ENCODE peak calls at places on chromosomes 6 and 20, in four cellular contexts. Q is K562, W is suprapubic skin, D is sigmoid colon. G is an unnamed sample. For H3K27me3, the result is how much of the 10 kb centered on the place peaks cover.

GRCh38 chr6:10363911-10364310 is 51.0 kb downstream of the TFAP2A start:
- DNase-seq in D (no peak), W (no peak), Q (no peak), G (no peak)

GRCh38 chr20:41118632-41119031 is 18.7 kb upstream of the PLCG1 start:
- DNase-seq in W (no peak), D (no peak), Q (no peak), G (no peak)

GRCh38 chr6:70738028-70738427 is 70.3 kb downstream of the SMAP1 start:
- DNase-seq in W (no peak), D (no peak), Q (no peak), G (no peak)

GRCh38 chr20:20933559-20933958 is 172.6 kb downstream of the LINC00237 start:
- DNase-seq in Q (no peak), D (no peak), W (no peak), G (no peak)

GRCh38 chr20:2507875-2508630 is 662 bp downstream of the ZNF343 start:
- DNase-seq in Q (peak), W (peak), D (peak), G (peak)

GRCh38 chr6:159691963-159692287 is 1.1 kb downstream of the SOD2 start:
- DNase-seq in W (no peak), Q (peak), D (no peak), G (no peak)

GRCh38 chr6:82413868-82414267 is 50.3 kb downstream of the TPBG start:
- DNase-seq in D (no peak), W (no peak), Q (no peak), G (no peak)

GRCh38 chr20:38804682-38805501 is 605 bp upstream of the PPP1R16B start:
- DNase-seq in D (no peak), Q (peak), W (no peak), G (peak)

GRCh38 chr20:6184086-6184485 is 61.3 kb upstream of the FERMT1 start:
- DNase-seq in W (no peak), Q (no peak), D (no peak), G (no peak)

GRCh38 chr20:57627972-57628650 is 7.9 kb upstream of the ZBP1 start:
- DNase-seq in W (no peak), Q (no peak), D (no peak), G (no peak)

GRCh38 chr20:32988008-32988407 is 16.2 kb downstream of the SUN5 start:
- DNase-seq in Q (no peak), D (no peak), W (no peak), G (no peak)

GRCh38 chr20:53826597-53827291 is 233.1 kb upstream of the ZNF217 start:
- DNase-seq in W (no peak), D (no peak), Q (no peak), G (no peak)

GRCh38 chr6:131362070-131362469 is 211.0 kb upstream of the ARG1 start:
- DNase-seq in D (no peak), W (no peak), Q (no peak), G (no peak)

GRCh38 chr20:58636983-58637421 is 14.1 kb upstream of the STX16 start:
- DNase-seq in W (peak), D (peak), Q (no peak), G (no peak)

GRCh38 chr6:98463629-98464028 is 370.7 kb upstream of the POU3F2 start:
- DNase-seq in W (no peak), Q (no peak), D (no peak), G (no peak)

GRCh38 chr20:6489361-6490154 is 277.9 kb upstream of the BMP2 start:
- DNase-seq in D (no peak), W (no peak), Q (no peak), G (no peak)

GRCh38 chr6:5695260-5696245 is 311.2 kb downstream of the NRN1 start:
- DNase-seq in D (no peak), W (no peak), Q (no peak), G (no peak)

GRCh38 chr6:156398371-156398770 is 378.8 kb upstream of the ARID1B start:
- DNase-seq in W (no peak), Q (no peak), D (no peak), G (no peak)

GRCh38 chr6:25229671-25230321 is 49.4 kb upstream of the CARMIL1 start:
- DNase-seq in W (no peak), Q (no peak), D (no peak), G (no peak)

GRCh38 chr20:38138086-38138777 is 26.8 kb downstream of the TGM2 start:
- DNase-seq in Q (no peak), D (peak), W (no peak), G (no peak)

GRCh38 chr6:38269773-38270172 is 370.0 kb downstream of the BTBD9 start:
- DNase-seq in Q (no peak), W (no peak), D (no peak), G (no peak)

GRCh38 chr20:48697845-48698491 is 129.8 kb downstream of the PREX1 start:
- DNase-seq in D (peak), Q (peak), W (no peak), G (peak)

GRCh38 chr6:132087391-132087790 is 136.2 kb upstream of the CCN2 start:
- DNase-seq in D (no peak), Q (no peak), W (no peak), G (no peak)

GRCh38 chr20:45283529-45284065 is 23.0 kb upstream of the RBPJL start:
- DNase-seq in Q (no peak), W (no peak), D (no peak), G (no peak)

GRCh38 chr6:158619922-158620801 is 24.4 kb downstream of the DYNLT1 start:
- DNase-seq in W (no peak), Q (no peak), D (peak), G (peak)

GRCh38 chr6:28251648-28252506 is at the start of gene ZKSCAN4:
- DNase-seq in W (peak), Q (peak), D (peak), G (peak)

GRCh38 chr20:19368351-19368750 is 155.9 kb downstream of the SLC24A3 start:
- DNase-seq in D (no peak), Q (no peak), W (no peak), G (no peak)

GRCh38 chr20:35465976-35466375 is 10.6 kb downstream of the CEP250 start:
- DNase-seq in W (no peak), Q (no peak), D (no peak), G (no peak)

GRCh38 chr6:125748534-125749111 is 809 bp upstream of the HEY2 start:
- DNase-seq in W (no peak), Q (peak), D (no peak), G (no peak)

GRCh38 chr20:38810926-38811325 is 5.4 kb downstream of the PPP1R16B start:
- DNase-seq in W (no peak), Q (no peak), D (no peak), G (no peak)

GRCh38 chr6:144757730-144758129 is 472.6 kb downstream of the UTRN start:
- DNase-seq in D (no peak), Q (no peak), W (no peak), G (no peak)

GRCh38 chr6:126444874-126445273 is 105.0 kb downstream of the CENPW start:
- DNase-seq in D (no peak), Q (no peak), W (no peak), G (no peak)

DNA sequence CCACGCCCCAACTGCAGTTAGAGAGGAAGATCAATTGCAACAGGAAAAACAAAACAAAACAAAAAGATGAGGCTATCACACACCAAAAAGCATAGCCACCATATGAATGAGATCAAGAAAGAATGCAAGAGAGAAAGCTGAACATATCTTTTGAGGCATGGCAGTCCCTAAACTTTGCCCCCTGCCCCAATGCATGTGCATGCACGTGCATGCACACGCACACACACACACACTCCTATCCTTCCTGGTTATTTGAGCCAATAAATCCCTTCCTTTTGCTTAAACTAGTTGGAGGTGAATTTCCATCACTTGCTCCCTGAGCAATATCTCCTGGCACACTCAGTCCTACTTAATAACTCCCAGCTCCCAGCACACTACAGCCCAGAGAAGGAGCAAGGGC is 48.6 kb upstream of the FOXP4 start:
- DNase-seq in Q (no peak), W (no peak), D (no peak), G (no peak)
- H3K27me3 ChIP-seq in Q (half or more), W (under half), D (under half), G (under half)

GRCh38 chr6:84486526-84486925 is 259.1 kb upstream of the CEP162 start:
- DNase-seq in Q (no peak), W (no peak), D (no peak), G (no peak)
- H3K27ac ChIP-seq in Q (no peak), W (no peak), D (no peak), G (no peak)

GRCh38 chr6:18025591-18025990 is 38.2 kb upstream of the KIF13A start:
- DNase-seq in D (no peak), W (no peak), Q (no peak), G (no peak)

GRCh38 chr6:18031680-18032256 is 44.3 kb upstream of the KIF13A start:
- DNase-seq in W (no peak), Q (no peak), D (no peak), G (no peak)

GRCh38 chr6:18031189-18031588 is 43.8 kb upstream of the KIF13A start:
- DNase-seq in W (no peak), Q (no peak), D (no peak), G (no peak)

GRCh38 chr6:18024876-18025275 is 37.4 kb upstream of the KIF13A start:
- DNase-seq in Q (no peak), D (no peak), W (no peak), G (no peak)

DNA sequence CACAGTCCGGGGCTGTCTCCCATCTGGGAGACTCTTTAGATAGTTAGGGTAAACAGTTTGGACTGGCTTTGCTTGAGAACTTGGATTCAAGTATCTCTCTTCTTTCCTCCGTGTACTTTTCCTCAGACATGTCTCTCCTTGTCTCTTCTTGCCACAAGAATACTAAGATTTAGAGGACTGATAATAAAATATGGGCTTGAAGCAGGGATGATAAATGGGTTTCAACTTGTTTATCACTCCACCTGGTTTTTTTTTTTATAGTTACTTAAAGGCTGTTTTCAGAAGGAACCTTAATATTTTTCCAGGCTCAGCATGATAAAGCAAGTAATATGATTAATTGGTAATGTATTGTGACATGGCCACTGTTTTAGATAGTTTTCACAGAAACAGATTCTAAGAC is 40.9 kb upstream of the KIF13A start:
- DNase-seq in D (no peak), W (no peak), Q (no peak), G (no peak)
- TF ChIP-seq POLR2AphosphoS5 in D (no peak), W (no peak), Q (no peak), G (no peak)

GRCh38 chr20:62544505-62545055 is 68.8 kb upstream of the GATA5 start:
- DNase-seq in D (no peak), Q (no peak), W (no peak), G (no peak)
- H3K27me3 ChIP-seq in D (under half), Q (under half), W (half or more), G (under half)

GRCh38 chr6:107186047-107186446 is 70.7 kb upstream of the BEND3 start:
- DNase-seq in Q (no peak), W (no peak), D (no peak), G (no peak)
- H3K27ac ChIP-seq in Q (no peak), W (no peak), D (no peak), G (no peak)

GRCh38 chr20:3874194-3874824 is 14.9 kb upstream of the PANK2 start:
- DNase-seq in Q (no peak), D (no peak), W (no peak), G (no peak)

GRCh38 chr20:3873507-3873906 is 15.7 kb upstream of the PANK2 start:
- DNase-seq in Q (no peak), D (no peak), W (no peak), G (no peak)

GRCh38 chr20:3871549-3872265 is 17.5 kb upstream of the PANK2 start:
- DNase-seq in W (no peak), Q (no peak), D (no peak), G (no peak)

GRCh38 chr20:3876676-3877075 is 12.5 kb upstream of the PANK2 start:
- DNase-seq in D (no peak), Q (no peak), W (no peak), G (no peak)

GRCh38 chr20:3875378-3875974 is 13.7 kb upstream of the PANK2 start:
- DNase-seq in D (no peak), Q (no peak), W (no peak), G (no peak)
- TF ChIP-seq POLR2AphosphoS5 in D (no peak), Q (no peak), W (no peak), G (peak)

G was measured in stomach.